ENCODE peak calls at places on chromosomes 1 and 21, in eight cellular contexts. One of them, this sample, is unnamed. For H3K27me3 and H3K36me3, the result is how much of the 10 kb centered on the place peaks cover.

GRCh38 chr1:63547621-63548294 is 24.4 kb downstream of the EFCAB7 start:
- DNase-seq in body of pancreas: peak
- DNase-seq in GM12878: no peak
- DNase-seq in upper lobe of left lung: no peak
- DNase-seq in stomach: no peak
- DNase-seq in MM.1S: no peak
- DNase-seq in lung: no peak
- DNase-seq in BJ: no peak
- DNase-seq in this sample: no peak

GRCh38 chr21:34639882-34640788 is 25.2 kb upstream of the RCAN1 start:
- DNase-seq in body of pancreas: no peak
- DNase-seq in GM12878: peak
- DNase-seq in upper lobe of left lung: no peak
- DNase-seq in stomach: no peak
- DNase-seq in MM.1S: peak
- DNase-seq in lung: no peak
- DNase-seq in BJ: no peak
- DNase-seq in this sample: peak

GRCh38 chr1:23867953-23868847 is at the start of gene FUCA1:
- DNase-seq in body of pancreas: peak
- DNase-seq in GM12878: peak
- DNase-seq in upper lobe of left lung: peak
- DNase-seq in stomach: peak
- DNase-seq in MM.1S: peak
- DNase-seq in lung: peak
- DNase-seq in BJ: peak
- DNase-seq in this sample: peak

GRCh38 chr1:160942926-160943325 is 11.7 kb downstream of the ITLN2 start:
- DNase-seq in body of pancreas: peak
- DNase-seq in GM12878: no peak
- DNase-seq in upper lobe of left lung: no peak
- DNase-seq in stomach: no peak
- DNase-seq in MM.1S: no peak
- DNase-seq in lung: no peak
- DNase-seq in BJ: no peak
- DNase-seq in this sample: no peak

GRCh38 chr1:75136921-75137641 is 2.9 kb downstream of the LHX8 start:
- DNase-seq in body of pancreas: no peak
- DNase-seq in GM12878: no peak
- DNase-seq in upper lobe of left lung: peak
- DNase-seq in stomach: no peak
- DNase-seq in MM.1S: no peak
- DNase-seq in lung: no peak
- DNase-seq in BJ: no peak
- DNase-seq in this sample: no peak

GRCh38 chr1:37727186-37727585 is 34.9 kb downstream of the CDCA8 start:
- DNase-seq in body of pancreas: no peak
- DNase-seq in GM12878: no peak
- DNase-seq in upper lobe of left lung: peak
- DNase-seq in stomach: no peak
- DNase-seq in MM.1S: no peak
- DNase-seq in lung: no peak
- DNase-seq in BJ: no peak
- DNase-seq in this sample: no peak

GRCh38 chr1:93598861-93599439 is 82.7 kb downstream of the BCAR3 start:
- DNase-seq in body of pancreas: no peak
- DNase-seq in GM12878: no peak
- DNase-seq in upper lobe of left lung: no peak
- DNase-seq in stomach: no peak
- DNase-seq in MM.1S: no peak
- DNase-seq in lung: no peak
- DNase-seq in BJ: no peak
- DNase-seq in this sample: no peak

GRCh38 chr21:39034590-39035536 is 148.4 kb downstream of the PSMG1 start:
- DNase-seq in body of pancreas: no peak
- DNase-seq in GM12878: no peak
- DNase-seq in upper lobe of left lung: peak
- DNase-seq in stomach: no peak
- DNase-seq in MM.1S: no peak
- DNase-seq in lung: no peak
- DNase-seq in BJ: no peak
- DNase-seq in this sample: no peak

GRCh38 chr1:206144605-206145004 is 27.4 kb upstream of the AVPR1B start:
- DNase-seq in body of pancreas: no peak
- DNase-seq in GM12878: no peak
- DNase-seq in upper lobe of left lung: no peak
- DNase-seq in stomach: no peak
- DNase-seq in MM.1S: no peak
- DNase-seq in lung: no peak
- DNase-seq in BJ: no peak
- DNase-seq in this sample: no peak

GRCh38 chr1:103496014-103496635 is 29.4 kb upstream of the RNPC3 start:
- DNase-seq in body of pancreas: no peak
- DNase-seq in GM12878: no peak
- DNase-seq in upper lobe of left lung: no peak
- DNase-seq in stomach: no peak
- DNase-seq in MM.1S: no peak
- DNase-seq in lung: no peak
- DNase-seq in BJ: peak
- DNase-seq in this sample: no peak

GRCh38 chr1:67674260-67675011 is 10.6 kb upstream of the GADD45A start:
- DNase-seq in body of pancreas: peak
- DNase-seq in GM12878: no peak
- DNase-seq in upper lobe of left lung: no peak
- DNase-seq in stomach: no peak
- DNase-seq in MM.1S: peak
- DNase-seq in lung: peak
- DNase-seq in BJ: no peak
- DNase-seq in this sample: no peak

GRCh38 chr1:33180226-33181037 is 1.4 kb downstream of the TRIM62 start:
- DNase-seq in body of pancreas: peak
- DNase-seq in GM12878: peak
- DNase-seq in upper lobe of left lung: peak
- DNase-seq in stomach: peak
- DNase-seq in MM.1S: peak
- DNase-seq in lung: peak
- DNase-seq in BJ: no peak
- DNase-seq in this sample: peak

GRCh38 chr1:203440780-203441179 is 34.8 kb upstream of the PRELP start:
- DNase-seq in body of pancreas: peak
- DNase-seq in GM12878: no peak
- DNase-seq in upper lobe of left lung: peak
- DNase-seq in stomach: peak
- DNase-seq in MM.1S: peak
- DNase-seq in lung: peak
- DNase-seq in BJ: no peak
- DNase-seq in this sample: peak
- TF ChIP-seq CTCF in body of pancreas: peak
- TF ChIP-seq CTCF in GM12878: peak
- TF ChIP-seq CTCF in upper lobe of left lung: peak
- TF ChIP-seq CTCF in stomach: no peak
- TF ChIP-seq CTCF in MM.1S: peak
- TF ChIP-seq CTCF in lung: peak
- TF ChIP-seq CTCF in BJ: peak
- TF ChIP-seq CTCF in this sample: peak

GRCh38 chr21:44706706-44707615 is 4.4 kb downstream of the TSPEAR start:
- DNase-seq in body of pancreas: no peak
- DNase-seq in GM12878: no peak
- DNase-seq in upper lobe of left lung: peak
- DNase-seq in stomach: peak
- DNase-seq in MM.1S: no peak
- DNase-seq in lung: no peak
- DNase-seq in BJ: no peak
- DNase-seq in this sample: no peak

GRCh38 chr21:44709426-44710293 is 1.7 kb downstream of the TSPEAR start:
- DNase-seq in body of pancreas: no peak
- DNase-seq in GM12878: no peak
- DNase-seq in upper lobe of left lung: peak
- DNase-seq in stomach: no peak
- DNase-seq in MM.1S: no peak
- DNase-seq in lung: no peak
- DNase-seq in BJ: no peak
- DNase-seq in this sample: no peak

GRCh38 chr21:44710294-44710665 is 1.1 kb downstream of the TSPEAR start:
- DNase-seq in body of pancreas: no peak
- DNase-seq in GM12878: no peak
- DNase-seq in upper lobe of left lung: no peak
- DNase-seq in stomach: no peak
- DNase-seq in MM.1S: no peak
- DNase-seq in lung: no peak
- DNase-seq in BJ: no peak
- DNase-seq in this sample: no peak

GRCh38 chr21:44708866-44709425 is 2.4 kb downstream of the TSPEAR start:
- DNase-seq in body of pancreas: no peak
- DNase-seq in GM12878: no peak
- DNase-seq in upper lobe of left lung: peak
- DNase-seq in stomach: peak
- DNase-seq in MM.1S: no peak
- DNase-seq in lung: no peak
- DNase-seq in BJ: no peak
- DNase-seq in this sample: no peak

GRCh38 chr21:44708213-44708865 is 3.0 kb downstream of the TSPEAR start:
- DNase-seq in body of pancreas: no peak
- DNase-seq in GM12878: no peak
- DNase-seq in upper lobe of left lung: no peak
- DNase-seq in stomach: peak
- DNase-seq in MM.1S: no peak
- DNase-seq in lung: no peak
- DNase-seq in BJ: no peak
- DNase-seq in this sample: no peak
- H3K27me3 ChIP-seq in body of pancreas: under half
- H3K27me3 ChIP-seq in GM12878: under half
- H3K27me3 ChIP-seq in upper lobe of left lung: under half
- H3K27me3 ChIP-seq in stomach: half or more
- H3K27me3 ChIP-seq in MM.1S: half or more
- H3K27me3 ChIP-seq in lung: under half
- H3K27me3 ChIP-seq in BJ: half or more
- H3K27me3 ChIP-seq in this sample: under half

DNA sequence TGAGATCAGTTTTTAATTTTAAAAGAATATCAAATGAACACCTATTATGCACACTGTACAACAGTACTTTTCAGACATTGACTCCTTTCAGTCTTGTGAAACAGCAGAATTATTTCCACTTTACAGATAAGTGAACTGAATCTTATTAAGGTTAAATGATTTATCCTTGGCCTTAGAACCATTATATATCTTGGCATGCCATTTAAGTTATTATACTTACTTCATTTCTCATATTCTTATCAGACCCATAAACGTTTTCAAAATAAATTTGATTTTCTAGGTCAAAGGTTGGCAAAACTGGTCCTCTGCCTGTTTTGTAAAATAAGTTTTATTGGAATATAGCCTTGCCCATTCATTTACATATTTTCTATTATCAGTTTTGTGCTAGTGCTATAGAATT is 33.0 kb upstream of the SNRPE start:
- DNase-seq in body of pancreas: no peak
- DNase-seq in GM12878: no peak
- DNase-seq in upper lobe of left lung: no peak
- DNase-seq in stomach: no peak
- DNase-seq in MM.1S: no peak
- DNase-seq in lung: no peak
- DNase-seq in BJ: no peak
- DNase-seq in this sample: no peak
- H3K36me3 ChIP-seq in body of pancreas: under half
- H3K36me3 ChIP-seq in GM12878: under half
- H3K36me3 ChIP-seq in upper lobe of left lung: under half
- H3K36me3 ChIP-seq in stomach: half or more
- H3K36me3 ChIP-seq in MM.1S: under half
- H3K36me3 ChIP-seq in lung: under half
- H3K36me3 ChIP-seq in BJ: under half
- H3K36me3 ChIP-seq in this sample: under half

DNA sequence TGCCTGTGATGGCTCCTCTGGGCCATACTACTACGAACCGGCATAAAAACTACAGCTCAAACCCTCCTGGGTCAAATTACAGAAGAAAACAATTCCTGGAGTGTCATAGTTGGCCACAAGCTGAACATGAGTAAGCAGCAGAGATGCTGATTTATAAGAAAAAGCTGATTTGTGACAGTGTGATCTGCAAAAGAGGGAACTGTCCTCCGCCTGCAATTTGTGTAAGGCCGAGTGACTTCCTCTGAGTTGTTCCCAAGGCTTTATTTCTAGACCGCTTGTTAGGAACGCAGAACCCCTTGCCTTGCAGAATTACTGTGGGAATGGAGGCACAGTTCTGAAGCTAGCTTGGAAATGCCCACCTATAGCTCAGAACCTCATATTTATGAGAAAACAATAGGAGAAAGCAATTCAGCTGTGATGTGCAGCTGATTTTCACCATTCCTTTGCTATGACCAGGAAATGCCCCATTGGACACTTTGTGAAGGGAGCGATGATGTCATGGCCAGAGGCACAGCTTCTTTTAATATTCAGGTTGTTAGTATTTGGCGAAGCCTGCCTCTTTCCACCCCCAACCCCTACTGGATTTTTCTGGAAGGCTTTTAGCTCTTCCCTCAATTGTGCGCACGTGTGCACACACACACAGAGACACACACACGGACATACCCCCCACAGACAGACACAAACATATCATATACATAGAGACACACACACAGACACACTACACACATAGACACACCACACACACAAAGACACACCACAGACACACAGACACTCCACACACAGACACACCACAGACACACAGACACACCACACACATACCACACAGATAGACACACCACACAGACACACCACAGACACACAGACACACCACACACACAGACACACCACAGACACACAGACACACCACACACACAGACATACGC is 47.6 kb downstream of the IER5 start:
- DNase-seq in body of pancreas: no peak
- DNase-seq in GM12878: no peak
- DNase-seq in upper lobe of left lung: no peak
- DNase-seq in stomach: no peak
- DNase-seq in MM.1S: no peak
- DNase-seq in lung: no peak
- DNase-seq in BJ: peak
- DNase-seq in this sample: no peak
- TF ChIP-seq CTCF in body of pancreas: no peak
- TF ChIP-seq CTCF in GM12878: no peak
- TF ChIP-seq CTCF in upper lobe of left lung: no peak
- TF ChIP-seq CTCF in stomach: no peak
- TF ChIP-seq CTCF in MM.1S: no peak
- TF ChIP-seq CTCF in lung: no peak
- TF ChIP-seq CTCF in BJ: no peak
- TF ChIP-seq CTCF in this sample: no peak